ENCODE peak calls at places on chromosomes 3 and 15, in nine cellular contexts. K, Y, M, A, H, U, R, B and F are unnamed samples.
A peak's percentile ranks its signal among the peaks of the same experiment; 100 is the strongest.

GRCh38 chr3:173371848-173372487 is 25.6 kb upstream of the NLGN1 start:
- DNase-seq in K (no peak), Y (peak; percentile 58), M (no peak), A (peak; percentile 34), H (peak; percentile 10), U (peak; percentile 57), R (no peak), B (no peak), F (peak; percentile 45)

GRCh38 chr3:120029749-120030148 is 64.5 kb downstream of the GSK3B start:
- DNase-seq in K (no peak), Y (no peak), M (no peak), A (no peak), H (no peak), U (no peak), R (no peak), B (no peak), F (no peak)

GRCh38 chr3:101695779-101696372 is 9.4 kb upstream of the RPL24 start:
- DNase-seq in K (no peak), Y (peak; percentile 68), M (no peak), A (peak; percentile 53), H (peak; percentile 72), U (peak; percentile 91), R (no peak), B (no peak), F (peak; percentile 78)

GRCh38 chr3:115285001-115285400 is 137.9 kb upstream of the ZBTB20 start:
- DNase-seq in K (no peak), Y (no peak), M (no peak), A (no peak), H (no peak), U (no peak), R (no peak), B (no peak), F (no peak)

GRCh38 chr3:94028093-94028837 is at the start of gene STX19:
- DNase-seq in K (no peak), Y (no peak), M (no peak), A (no peak), H (no peak), U (peak; percentile 21), R (no peak), B (no peak), F (no peak)

GRCh38 chr15:88476635-88477038 is 9.1 kb downstream of the MRPS11 start:
- DNase-seq in K (no peak), Y (peak; percentile 74), M (peak; percentile 48), A (peak; percentile 55), H (peak; percentile 48), U (peak; percentile 80), R (no peak), B (peak; percentile 55), F (peak; percentile 69)

GRCh38 chr15:59294961-59295741 is 77.5 kb downstream of the MYO1E start:
- DNase-seq in K (no peak), Y (peak; percentile 82), M (no peak), A (peak; percentile 95), H (peak; percentile 91), U (no peak), R (no peak), B (peak; percentile 18), F (peak; percentile 90)

GRCh38 chr3:73453676-73454075 is 171.1 kb downstream of the PDZRN3 start:
- DNase-seq in K (no peak), Y (peak; percentile 22), M (no peak), A (peak; percentile 29), H (no peak), U (no peak), R (no peak), B (no peak), F (peak; percentile 51)

GRCh38 chr15:67911727-67912126 is 71.9 kb upstream of the RNU6-1 start:
- DNase-seq in K (no peak), Y (no peak), M (no peak), A (no peak), H (no peak), U (no peak), R (no peak), B (no peak), F (no peak)

GRCh38 chr15:80581976-80582375 is 113.1 kb upstream of the ABHD17C start:
- DNase-seq in K (no peak), Y (no peak), M (no peak), A (peak; percentile 38), H (no peak), U (no peak), R (peak; percentile 8), B (no peak), F (no peak)

GRCh38 chr3:111899966-111900365 is 40.9 kb downstream of the PHLDB2 start:
- DNase-seq in K (no peak), Y (no peak), M (no peak), A (no peak), H (no peak), U (no peak), R (no peak), B (no peak), F (no peak)

GRCh38 chr3:177307391-177307790 is 110.1 kb upstream of the TBL1XR1 start:
- DNase-seq in K (no peak), Y (no peak), M (no peak), A (no peak), H (no peak), U (no peak), R (no peak), B (no peak), F (no peak)

GRCh38 chr3:23748398-23749110 is 57.2 kb upstream of the UBE2E1 start:
- DNase-seq in K (no peak), Y (peak; percentile 70), M (no peak), A (peak; percentile 89), H (peak; percentile 79), U (no peak), R (peak; percentile 66), B (no peak), F (peak; percentile 77)

GRCh38 chr3:23576379-23576959 is 229.3 kb upstream of the UBE2E1 start:
- DNase-seq in K (no peak), Y (no peak), M (no peak), A (no peak), H (peak; percentile 51), U (no peak), R (no peak), B (no peak), F (no peak)

GRCh38 chr3:172307143-172307560 is 141.1 kb downstream of the GHSR start:
- DNase-seq in K (no peak), Y (peak; percentile 49), M (no peak), A (peak; percentile 70), H (peak; percentile 30), U (no peak), R (no peak), B (no peak), F (peak; percentile 72)

GRCh38 chr3:123636431-123636841 is 51.6 kb upstream of the HACD2 start:
- DNase-seq in K (no peak), Y (no peak), M (peak; percentile 61), A (no peak), H (no peak), U (peak; percentile 94), R (no peak), B (no peak), F (no peak)

GRCh38 chr15:48363474-48363873 is 32.2 kb downstream of the DUT start:
- DNase-seq in K (no peak), Y (peak; percentile 48), M (no peak), A (no peak), H (no peak), U (no peak), R (no peak), B (no peak), F (peak; percentile 43)

GRCh38 chr15:43212299-43212698 is 8.5 kb downstream of the EPB42 start:
- DNase-seq in K (no peak), Y (no peak), M (no peak), A (no peak), H (no peak), U (no peak), R (no peak), B (no peak), F (no peak)

GRCh38 chr3:194030372-194030771 is 105.6 kb upstream of the HES1 start:
- DNase-seq in K (no peak), Y (no peak), M (no peak), A (no peak), H (no peak), U (no peak), R (no peak), B (no peak), F (no peak)

GRCh38 chr3:130906374-130906995 is 12.6 kb downstream of the ATP2C1 start:
- DNase-seq in K (no peak), Y (peak; percentile 46), M (no peak), A (peak; percentile 48), H (no peak), U (no peak), R (no peak), B (no peak), F (peak; percentile 54)
- H3K4me3 ChIP-seq in K (no peak overlapping the region), Y (no peak overlapping the region), M (no peak overlapping the region), A (no peak overlapping the region), H (no peak overlapping the region), U (no peak overlapping the region), R (no peak overlapping the region), B (no peak overlapping the region), F (no peak overlapping the region)

GRCh38 chr15:31390029-31390428 is 63.4 kb downstream of the KLF13 start:
- DNase-seq in K (no peak), Y (no peak), M (no peak), A (no peak), H (no peak), U (no peak), R (no peak), B (no peak), F (no peak)
- TF ChIP-seq CTCF in K (no peak), Y (no peak), M (no peak), A (no peak), H (no peak), U (peak; percentile 23), R (no peak), B (peak; percentile 13), F (peak; percentile 1)

GRCh38 chr15:76012021-76012551 is at the start of gene NRG4:
- DNase-seq in K (no peak), Y (peak; percentile 11), M (no peak), A (peak; percentile 6), H (peak; percentile 71), U (no peak), R (no peak), B (no peak), F (peak; percentile 42)

GRCh38 chr15:76006136-76006778 is 6.0 kb downstream of the NRG4 start:
- DNase-seq in K (no peak), Y (peak; percentile 76), M (no peak), A (no peak), H (no peak), U (no peak), R (peak; percentile 66), B (no peak), F (peak; percentile 61)

GRCh38 chr15:76011611-76012010 is 613 bp downstream of the NRG4 start:
- DNase-seq in K (no peak), Y (peak; percentile 6), M (no peak), A (no peak), H (peak; percentile 7), U (no peak), R (no peak), B (no peak), F (peak; percentile 17)
- H3K4me3 ChIP-seq in K (no peak overlapping the region), Y (no peak overlapping the region), M (no peak overlapping the region), A (no peak overlapping the region), H (peak overlapping the region; percentile 33), U (no peak overlapping the region), R (no peak overlapping the region), B (no peak overlapping the region), F (no peak overlapping the region)

GRCh38 chr3:38039899-38040261 is 872 bp downstream of the DLEC1 start:
- DNase-seq in K (peak; percentile 48), Y (peak; percentile 54), M (no peak), A (peak; percentile 42), H (no peak), U (peak; percentile 64), R (peak; percentile 89), B (no peak), F (peak; percentile 48)
- TF ChIP-seq CTCF in K (peak; percentile 56), Y (peak; percentile 31), M (peak; percentile 33), A (peak; percentile 29), H (no peak), U (peak; percentile 59), R (peak; percentile 12), B (peak; percentile 47), F (peak; percentile 48)